ENCODE peak calls at places on chromosomes 2 and 18, in five cellular contexts. One of them, this sample, is unnamed.

GRCh38 chr2:231683907-231684306 is 24.4 kb upstream of the PTMA start:
- DNase-seq in H1: no peak
- DNase-seq in HepG2: no peak
- DNase-seq in GM12878: no peak
- DNase-seq in HEK293T: no peak
- DNase-seq in this sample: no peak

GRCh38 chr2:85788603-85789002 is 34.8 kb downstream of the ATOH8 start:
- DNase-seq in HEK293T: no peak
- DNase-seq in HepG2: no peak
- DNase-seq in GM12878: no peak
- DNase-seq in H1: no peak
- DNase-seq in this sample: no peak

GRCh38 chr2:198807131-198807530 is 650.6 kb downstream of the SATB2 start:
- DNase-seq in GM12878: no peak
- DNase-seq in HEK293T: no peak
- DNase-seq in HepG2: no peak
- DNase-seq in H1: no peak
- DNase-seq in this sample: no peak

GRCh38 chr2:88636026-88636425 is 8.8 kb upstream of the EIF2AK3 start:
- DNase-seq in H1: no peak
- DNase-seq in GM12878: no peak
- DNase-seq in HEK293T: no peak
- DNase-seq in HepG2: peak
- DNase-seq in this sample: no peak

GRCh38 chr2:176281267-176281666 is 12.0 kb downstream of the MTX2 start:
- DNase-seq in HEK293T: no peak
- DNase-seq in GM12878: no peak
- DNase-seq in H1: no peak
- DNase-seq in HepG2: no peak
- DNase-seq in this sample: no peak

GRCh38 chr2:175080479-175080878 is 75.3 kb upstream of the CHN1 start:
- DNase-seq in HepG2: no peak
- DNase-seq in H1: no peak
- DNase-seq in HEK293T: peak
- DNase-seq in GM12878: no peak
- DNase-seq in this sample: no peak

GRCh38 chr2:132692816-132693215 is 22.8 kb upstream of the LYPD1 start:
- DNase-seq in HepG2: no peak
- DNase-seq in H1: no peak
- DNase-seq in HEK293T: no peak
- DNase-seq in GM12878: no peak
- DNase-seq in this sample: no peak

GRCh38 chr2:8496079-8496478 is 185.8 kb upstream of the ID2 start:
- DNase-seq in HEK293T: no peak
- DNase-seq in HepG2: no peak
- DNase-seq in H1: no peak
- DNase-seq in GM12878: no peak
- DNase-seq in this sample: no peak

GRCh38 chr2:156486175-156486574 is 50.0 kb downstream of the GPD2 start:
- DNase-seq in H1: no peak
- DNase-seq in GM12878: no peak
- DNase-seq in HepG2: no peak
- DNase-seq in HEK293T: no peak
- DNase-seq in this sample: no peak

GRCh38 chr2:121858406-121858805 is 103.0 kb downstream of the TSN start:
- DNase-seq in GM12878: no peak
- DNase-seq in HepG2: no peak
- DNase-seq in HEK293T: no peak
- DNase-seq in H1: no peak
- DNase-seq in this sample: no peak

GRCh38 chr2:31213063-31213882 is 4.0 kb downstream of the CAPN14 start:
- DNase-seq in HepG2: no peak
- DNase-seq in H1: no peak
- DNase-seq in HEK293T: no peak
- DNase-seq in GM12878: no peak
- DNase-seq in this sample: no peak

DNA sequence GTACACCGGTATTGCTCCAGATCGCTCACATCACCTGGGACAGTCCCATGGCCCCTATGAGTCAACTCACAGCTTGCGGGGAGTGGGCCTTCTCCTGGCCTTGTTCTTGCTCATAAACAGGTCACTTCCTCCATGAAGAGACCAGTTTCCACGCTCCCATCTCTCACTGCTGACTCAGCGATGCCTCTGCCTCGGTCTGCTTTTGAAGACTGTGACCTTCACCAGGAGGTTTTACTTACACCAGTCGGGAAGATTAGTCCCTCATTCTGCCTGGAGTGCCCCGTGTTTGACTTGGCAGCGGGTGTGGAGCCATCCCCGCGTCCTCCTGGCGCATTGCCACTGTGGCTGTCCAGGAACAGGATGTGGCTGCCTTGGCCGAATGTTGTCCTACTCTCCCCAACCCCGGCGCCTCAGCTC is 159.8 kb downstream of the RHBDD1 start:
- DNase-seq in H1: no peak
- DNase-seq in HepG2: no peak
- DNase-seq in GM12878: no peak
- DNase-seq in HEK293T: no peak
- DNase-seq in this sample: no peak
- TF ChIP-seq SUZ12 in H1: no peak
- TF ChIP-seq SUZ12 in HepG2: no peak
- TF ChIP-seq SUZ12 in GM12878: no peak
- TF ChIP-seq SUZ12 in HEK293T: no peak
- TF ChIP-seq SUZ12 in this sample: no peak

GRCh38 chr18:62325806-62326645 is 916 bp downstream of the TNFRSF11A start:
- DNase-seq in H1: no peak
- DNase-seq in GM12878: no peak
- DNase-seq in HEK293T: no peak
- DNase-seq in HepG2: no peak
- DNase-seq in this sample: no peak
- TF ChIP-seq SUZ12 in H1: peak
- TF ChIP-seq SUZ12 in GM12878: no peak
- TF ChIP-seq SUZ12 in HEK293T: no peak
- TF ChIP-seq SUZ12 in HepG2: no peak
- TF ChIP-seq SUZ12 in this sample: no peak

GRCh38 chr2:72828840-72829507 is 3.1 kb upstream of the EXOC6B start:
- DNase-seq in HepG2: no peak
- DNase-seq in HEK293T: no peak
- DNase-seq in H1: no peak
- DNase-seq in GM12878: no peak
- DNase-seq in this sample: no peak

GRCh38 chr2:72830273-72830672 is 4.4 kb upstream of the EXOC6B start:
- DNase-seq in GM12878: no peak
- DNase-seq in H1: no peak
- DNase-seq in HEK293T: no peak
- DNase-seq in HepG2: no peak
- DNase-seq in this sample: no peak

GRCh38 chr2:72826156-72826477 is 284 bp upstream of the EXOC6B start:
- DNase-seq in HepG2: no peak
- DNase-seq in GM12878: no peak
- DNase-seq in HEK293T: no peak
- DNase-seq in H1: no peak
- DNase-seq in this sample: no peak

GRCh38 chr2:72827495-72827894 is 1.7 kb upstream of the EXOC6B start:
- DNase-seq in H1: no peak
- DNase-seq in HepG2: no peak
- DNase-seq in GM12878: no peak
- DNase-seq in HEK293T: no peak
- DNase-seq in this sample: no peak

DNA sequence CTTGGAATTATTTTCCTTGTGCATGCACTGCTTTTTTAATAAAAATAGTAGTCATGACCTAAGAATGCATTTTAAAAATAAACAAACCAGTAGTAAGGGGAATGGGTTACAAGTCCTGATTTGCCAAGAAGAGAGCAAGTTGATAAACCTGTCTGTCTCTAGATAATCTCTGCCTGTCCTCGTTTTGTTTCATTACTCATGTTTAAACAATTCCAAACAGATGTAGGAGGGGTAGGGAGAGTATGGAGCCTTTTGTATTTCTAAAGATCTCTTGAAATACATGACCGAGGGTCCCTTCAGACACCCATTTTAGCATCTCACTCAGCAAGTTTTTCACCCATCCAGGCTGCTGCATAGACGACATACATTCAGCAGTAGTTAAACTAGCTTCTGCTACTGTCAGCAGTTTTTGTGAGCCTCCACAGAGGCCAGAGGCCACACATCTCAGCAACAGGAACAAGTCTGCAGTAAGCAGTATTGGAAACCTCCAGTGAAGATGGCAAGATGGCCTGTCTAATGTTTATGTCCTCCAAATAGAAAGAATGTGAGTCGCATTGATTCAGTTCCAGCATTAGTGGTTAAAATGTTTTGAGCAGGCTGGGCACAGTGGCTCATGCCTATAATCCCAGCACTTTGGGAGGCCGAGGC is 2.3 kb upstream of the EXOC6B start:
- DNase-seq in GM12878: no peak
- DNase-seq in HepG2: peak
- DNase-seq in HEK293T: no peak
- DNase-seq in H1: no peak
- DNase-seq in this sample: peak
- TF ChIP-seq SUZ12 in GM12878: no peak
- TF ChIP-seq SUZ12 in HepG2: no peak
- TF ChIP-seq SUZ12 in HEK293T: no peak
- TF ChIP-seq SUZ12 in H1: no peak
- TF ChIP-seq SUZ12 in this sample: no peak

GRCh38 chr2:126115975-126116374 is 540.0 kb upstream of the GYPC start:
- DNase-seq in H1: peak
- DNase-seq in GM12878: no peak
- DNase-seq in HEK293T: no peak
- DNase-seq in HepG2: no peak
- DNase-seq in this sample: peak

DNA sequence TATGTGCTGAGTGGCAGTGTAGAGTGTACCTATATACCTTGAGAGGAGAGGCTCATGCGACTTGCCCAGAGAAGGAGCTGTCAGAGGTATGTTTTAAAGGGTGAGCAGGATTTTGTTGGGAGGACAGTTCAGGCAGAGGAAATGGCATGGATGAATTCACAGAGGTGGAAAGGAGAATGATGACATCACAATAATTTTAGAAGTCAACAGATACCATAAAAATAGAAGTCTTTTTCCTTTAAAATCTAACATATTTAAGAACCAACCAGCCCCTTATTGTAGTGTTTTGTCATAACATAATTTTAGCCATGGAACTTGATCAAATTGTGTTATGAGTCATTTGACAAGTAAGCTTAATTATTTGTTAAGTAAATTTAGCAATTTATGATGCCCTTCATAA is 538.1 kb upstream of the GYPC start:
- DNase-seq in GM12878: no peak
- DNase-seq in HEK293T: no peak
- DNase-seq in HepG2: no peak
- DNase-seq in H1: no peak
- DNase-seq in this sample: no peak
- TF ChIP-seq SUZ12 in GM12878: no peak
- TF ChIP-seq SUZ12 in HEK293T: no peak
- TF ChIP-seq SUZ12 in HepG2: no peak
- TF ChIP-seq SUZ12 in H1: no peak
- TF ChIP-seq SUZ12 in this sample: no peak